ENCODE peak calls at places on chromosomes 6 and 20, in eight cellular contexts. G is DMS153; D is stimulated activated CD4-positive, alpha-beta T cell treated with anti-CD3 and anti-CD28 coated beads, Interleukin-1b, Interleukin-23, amount 100 ng/mL, for 1 hour; T is neural crest cell; E is activated naive CD8-positive, alpha-beta T cell treated with anti-CD3 and anti-CD28 coated beads, Interleukin-2, amount 50 U/mL, for 16 hours; K is activated naive CD4-positive, alpha-beta T cell; W is NCI-H446; S is adrenal gland. V is an unnamed sample.
A peak's percentile ranks its signal among the peaks of the same experiment; 100 is the strongest.

GRCh38 chr6:170449835-170450753 is 103.0 kb downstream of the PSMB1 start:
- DNase-seq in K (no peak), T (no peak), E (no peak), D (no peak), G (no peak), S (no peak), W (no peak), V (peak; percentile 35)

GRCh38 chr6:51021171-51021570 is 202.5 kb downstream of the TFAP2B start:
- DNase-seq in W (no peak), G (no peak), K (no peak), S (no peak), T (no peak), D (no peak), E (no peak), V (no peak)

GRCh38 chr6:26501482-26501986 is 1.4 kb downstream of the BTN1A1 start:
- DNase-seq in E (no peak), W (no peak), D (no peak), S (peak; percentile 25), K (peak; percentile 18), G (no peak), T (peak; percentile 12), V (no peak)

GRCh38 chr20:32767418-32768198 is 5.4 kb downstream of the DNMT3B start:
- DNase-seq in T (no peak), G (no peak), W (no peak), K (no peak), D (no peak), S (no peak), E (no peak), V (no peak)

GRCh38 chr20:31967830-31968249 is at the start of gene XKR7:
- DNase-seq in W (no peak), E (no peak), D (no peak), T (peak; percentile 23), G (peak; percentile 66), K (no peak), S (no peak), V (peak; percentile 34)

GRCh38 chr6:17280552-17281090 is 540 bp upstream of the RBM24 start:
- DNase-seq in T (peak; percentile 46), K (no peak), D (no peak), W (no peak), E (no peak), G (no peak), S (no peak), V (no peak)

GRCh38 chr6:127520061-127520460 is 926 bp upstream of the MTCL3 start:
- DNase-seq in G (no peak), D (no peak), K (no peak), S (no peak), W (peak; percentile 33), T (no peak), E (no peak), V (no peak)

GRCh38 chr6:95660544-95660943 is 83.2 kb downstream of the MANEA start:
- DNase-seq in E (no peak), W (no peak), D (no peak), K (no peak), T (no peak), G (no peak), S (no peak), V (no peak)